ENCODE peak calls at places on chromosomes 11 and 22, in six cellular contexts. H is spleen, D is A549, B is K562, Q is cardiac fibroblast, G is natural killer cell. Z is an unnamed sample.

GRCh38 chr11:109241988-109242387 is 180.0 kb upstream of the C11orf87 start:
- DNase-seq in H (no peak), D (no peak), B (no peak), Q (no peak), G (no peak), Z (no peak)

GRCh38 chr11:99739464-99740089 is 718.8 kb downstream of the CNTN5 start:
- DNase-seq in H (no peak), D (peak), B (peak), Q (peak), G (no peak), Z (peak)

GRCh38 chr11:61814958-61815789 is 1.6 kb downstream of the FADS1 start:
- DNase-seq in H (peak), D (peak), B (peak), Q (peak), G (peak), Z (peak)

GRCh38 chr11:115630109-115630700 is 126.0 kb upstream of the CADM1 start:
- DNase-seq in H (no peak), D (no peak), B (no peak), Q (no peak), G (no peak), Z (no peak)

GRCh38 chr11:47672283-47672730 is 29.9 kb upstream of the MTCH2 start:
- DNase-seq in H (no peak), D (no peak), B (peak), Q (no peak), G (no peak), Z (no peak)

GRCh38 chr11:67466367-67466766 is 2.7 kb downstream of the TMEM134 start:
- DNase-seq in H (no peak), D (no peak), B (no peak), Q (no peak), G (no peak), Z (no peak)

GRCh38 chr11:13826505-13827278 is 135.8 kb upstream of the SPON1 start:
- DNase-seq in H (no peak), D (no peak), B (peak), Q (no peak), G (no peak), Z (no peak)

GRCh38 chr11:2747236-2748015 is 47.6 kb upstream of the KCNQ1OT1 start:
- DNase-seq in H (peak), D (no peak), B (peak), Q (no peak), G (no peak), Z (no peak)

GRCh38 chr22:48717883-48718817 is 1109.5 kb downstream of the BRD1 start:
- DNase-seq in H (peak), D (no peak), B (no peak), Q (no peak), G (no peak), Z (no peak)

GRCh38 chr11:83816572-83817187 is 530.5 kb upstream of the CCDC90B start:
- DNase-seq in H (no peak), D (peak), B (peak), Q (peak), G (no peak), Z (no peak)

GRCh38 chr11:221998-222789 is 13.9 kb downstream of the SIRT3 start:
- DNase-seq in H (no peak), D (no peak), B (no peak), Q (no peak), G (no peak), Z (no peak)

GRCh38 chr11:83403990-83404389 is 117.8 kb upstream of the CCDC90B start:
- DNase-seq in H (no peak), D (no peak), B (no peak), Q (no peak), G (no peak), Z (no peak)

GRCh38 chr22:23655891-23656475 is 23.9 kb upstream of the DRICH1 start:
- DNase-seq in H (peak), D (no peak), B (no peak), Q (no peak), G (no peak), Z (no peak)

GRCh38 chr22:33962409-33962808 is 42.1 kb upstream of the LARGE1 start:
- DNase-seq in H (no peak), D (no peak), B (no peak), Q (no peak), G (no peak), Z (no peak)

DNA sequence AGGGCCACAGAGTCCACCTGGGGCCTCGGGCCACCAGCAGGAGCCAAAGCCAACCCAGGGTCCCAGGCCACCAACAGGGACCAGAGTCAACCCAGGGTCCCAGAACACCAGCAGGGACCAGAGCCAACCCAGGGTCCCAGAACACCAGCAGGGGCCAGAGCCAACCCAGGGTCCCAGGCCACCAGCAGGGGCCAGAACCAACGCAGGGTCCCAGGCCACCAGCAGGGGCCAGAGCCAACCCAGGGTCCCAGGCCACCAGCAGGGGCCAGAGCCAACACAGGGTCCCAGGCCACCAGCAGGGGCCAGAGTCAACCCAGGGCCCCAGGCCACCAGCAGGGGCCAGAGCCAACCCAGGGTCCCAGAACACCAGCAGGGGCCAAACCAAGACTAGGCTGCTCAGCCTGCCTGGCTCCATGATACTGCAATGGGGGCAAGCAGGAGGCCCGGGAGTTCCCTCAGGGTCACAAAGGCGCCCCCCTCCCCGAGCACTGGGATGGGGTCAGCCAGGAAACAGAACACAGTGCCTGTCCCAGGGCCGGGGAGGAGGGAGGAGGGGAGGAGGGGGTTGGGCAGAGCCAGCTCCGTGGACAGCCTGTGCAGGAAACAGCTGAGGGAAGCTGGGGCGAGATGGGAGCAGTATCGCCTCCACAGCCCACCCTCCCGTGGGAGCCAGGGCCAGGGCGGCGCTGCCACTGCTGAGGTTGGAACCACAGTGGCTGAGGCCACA is 62.0 kb upstream of the PRR5 start:
- DNase-seq in H (peak), D (no peak), B (no peak), Q (no peak), G (no peak), Z (no peak)
- TF ChIP-seq CTCF in H (no peak), D (no peak), B (no peak), Q (no peak), G (no peak), Z (no peak)

GRCh38 chr11:120184946-120185677 is 25.7 kb upstream of the OAF start:
- DNase-seq in H (peak), D (no peak), B (no peak), Q (peak), G (no peak), Z (no peak)
- TF ChIP-seq CTCF in H (no peak), D (no peak), B (no peak), Q (no peak), G (no peak), Z (no peak)

GRCh38 chr22:35547993-35548761 is 7.5 kb downstream of the RASD2 start:
- DNase-seq in H (no peak), D (no peak), B (peak), Q (peak), G (no peak), Z (no peak)
- TF ChIP-seq CTCF in H (no peak), D (no peak), B (peak), Q (no peak), G (no peak), Z (no peak)

DNA sequence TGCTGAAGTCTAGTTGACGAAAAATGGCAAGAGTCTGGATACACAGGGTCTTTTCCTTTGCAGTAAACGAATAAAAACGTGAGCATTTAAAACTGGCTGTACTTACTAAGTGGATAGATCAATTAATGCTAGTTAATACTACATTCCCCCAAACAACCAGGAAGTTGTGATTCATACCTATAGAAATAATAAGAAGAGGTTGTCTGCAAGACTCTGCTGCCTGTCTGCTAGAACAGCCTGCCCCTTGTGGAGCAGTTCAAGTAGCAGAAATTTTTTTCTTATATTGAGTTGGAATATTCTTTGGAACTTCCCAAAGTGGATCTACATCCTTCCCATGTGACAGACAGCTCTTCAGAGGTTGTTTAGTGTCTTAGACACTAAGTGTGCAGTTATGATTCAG is 86.8 kb downstream of the TEAD1 start:
- DNase-seq in H (no peak), D (no peak), B (no peak), Q (peak), G (no peak), Z (no peak)
- TF ChIP-seq CTCF in H (no peak), D (peak), B (peak), Q (peak), G (no peak), Z (no peak)

DNA sequence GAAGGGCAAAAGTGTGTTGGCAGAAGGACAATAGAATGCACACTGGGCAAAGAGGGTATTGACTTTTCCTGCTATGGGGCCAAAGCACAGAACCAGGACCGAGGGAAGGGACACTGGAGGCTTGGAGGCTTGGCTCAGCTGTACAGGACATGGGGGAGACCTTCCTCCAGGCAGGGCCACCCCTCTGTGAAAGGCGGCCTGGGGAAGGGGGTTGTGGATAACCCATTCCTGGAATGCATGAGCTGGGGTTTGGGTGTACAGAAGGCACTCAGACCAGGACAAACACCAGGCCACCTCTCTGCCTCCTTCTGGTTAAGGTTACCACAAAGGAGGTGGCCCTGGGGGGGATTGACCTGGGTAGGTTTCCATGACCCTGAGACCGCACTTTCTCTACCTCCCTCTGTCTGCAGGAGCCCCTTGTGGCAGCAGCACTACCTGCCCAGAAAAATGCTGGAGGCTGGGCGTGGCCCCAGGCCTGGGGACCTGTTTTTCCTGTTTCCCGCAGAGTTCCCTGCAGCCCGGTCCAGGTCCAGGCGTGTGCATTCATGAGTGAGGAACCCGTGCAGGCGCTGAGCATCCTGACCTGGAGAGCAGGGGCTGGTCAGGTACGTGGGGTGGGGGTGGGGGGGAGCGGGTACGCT is 9.6 kb downstream of the P2RY2 start:
- DNase-seq in H (peak), D (no peak), B (no peak), Q (no peak), G (no peak), Z (no peak)
- TF ChIP-seq CTCF in H (no peak), D (no peak), B (no peak), Q (no peak), G (no peak), Z (no peak)